ENCODE peak calls at places on chromosome 15, in ten cellular contexts. One of them, this sample, is unnamed.

GRCh38 chr15:40336129-40337122 is 4.3 kb downstream of the CCDC9B start:
- DNase-seq in neural crest cell: no peak
- DNase-seq in mesothelial cell of epicardium: no peak
- DNase-seq in HL-60: no peak
- DNase-seq in endothelial cell: peak; percentile 43
- DNase-seq in GM23338: peak; percentile 72
- DNase-seq in left ventricle myocardium inferior: no peak
- DNase-seq in uterus: no peak
- DNase-seq in lower lobe of right lung: no peak
- DNase-seq in tibial artery: no peak
- DNase-seq in this sample: no peak

GRCh38 chr15:74519311-74519710 is 21.7 kb upstream of the ARID3B start:
- DNase-seq in neural crest cell: no peak
- DNase-seq in mesothelial cell of epicardium: no peak
- DNase-seq in HL-60: no peak
- DNase-seq in endothelial cell: no peak
- DNase-seq in GM23338: no peak
- DNase-seq in left ventricle myocardium inferior: no peak
- DNase-seq in uterus: no peak
- DNase-seq in lower lobe of right lung: no peak
- DNase-seq in tibial artery: no peak
- DNase-seq in this sample: no peak

GRCh38 chr15:67542462-67543347 is at the start of gene MAP2K5:
- DNase-seq in neural crest cell: peak; percentile 65
- DNase-seq in mesothelial cell of epicardium: peak; percentile 62
- DNase-seq in HL-60: peak; percentile 66
- DNase-seq in endothelial cell: peak; percentile 66
- DNase-seq in GM23338: peak; percentile 86
- DNase-seq in left ventricle myocardium inferior: peak; percentile 91
- DNase-seq in uterus: peak; percentile 84
- DNase-seq in lower lobe of right lung: peak; percentile 92
- DNase-seq in tibial artery: peak; percentile 93
- DNase-seq in this sample: peak; percentile 90

GRCh38 chr15:55530861-55531313 is 22.9 kb upstream of the DNAAF4 start:
- DNase-seq in neural crest cell: no peak
- DNase-seq in mesothelial cell of epicardium: no peak
- DNase-seq in HL-60: no peak
- DNase-seq in endothelial cell: no peak
- DNase-seq in GM23338: no peak
- DNase-seq in left ventricle myocardium inferior: no peak
- DNase-seq in uterus: no peak
- DNase-seq in lower lobe of right lung: no peak
- DNase-seq in tibial artery: no peak
- DNase-seq in this sample: no peak

GRCh38 chr15:57680021-57680420 is 26.5 kb upstream of the POLR2M start:
- DNase-seq in neural crest cell: no peak
- DNase-seq in mesothelial cell of epicardium: no peak
- DNase-seq in HL-60: no peak
- DNase-seq in endothelial cell: no peak
- DNase-seq in GM23338: no peak
- DNase-seq in left ventricle myocardium inferior: no peak
- DNase-seq in uterus: no peak
- DNase-seq in lower lobe of right lung: no peak
- DNase-seq in tibial artery: no peak
- DNase-seq in this sample: no peak

GRCh38 chr15:75188499-75188898 is 13.2 kb upstream of the C15orf39 start:
- DNase-seq in neural crest cell: no peak
- DNase-seq in mesothelial cell of epicardium: no peak
- DNase-seq in HL-60: no peak
- DNase-seq in endothelial cell: no peak
- DNase-seq in GM23338: no peak
- DNase-seq in left ventricle myocardium inferior: no peak
- DNase-seq in uterus: no peak
- DNase-seq in lower lobe of right lung: peak; percentile 10
- DNase-seq in tibial artery: no peak
- DNase-seq in this sample: no peak

GRCh38 chr15:34799825-34800168 is 4.4 kb upstream of the ACTC1 start:
- DNase-seq in neural crest cell: no peak
- DNase-seq in mesothelial cell of epicardium: no peak
- DNase-seq in HL-60: no peak
- DNase-seq in endothelial cell: no peak
- DNase-seq in GM23338: no peak
- DNase-seq in left ventricle myocardium inferior: no peak
- DNase-seq in uterus: no peak
- DNase-seq in lower lobe of right lung: no peak
- DNase-seq in tibial artery: no peak
- DNase-seq in this sample: no peak

GRCh38 chr15:64000183-64000710 is 46.0 kb downstream of the DAPK2 start:
- DNase-seq in neural crest cell: no peak
- DNase-seq in mesothelial cell of epicardium: no peak
- DNase-seq in HL-60: no peak
- DNase-seq in endothelial cell: no peak
- DNase-seq in GM23338: no peak
- DNase-seq in left ventricle myocardium inferior: no peak
- DNase-seq in uterus: no peak
- DNase-seq in lower lobe of right lung: no peak
- DNase-seq in tibial artery: no peak
- DNase-seq in this sample: no peak

GRCh38 chr15:64163662-64164362 is 990 bp upstream of the PPIB start:
- DNase-seq in neural crest cell: no peak
- DNase-seq in mesothelial cell of epicardium: no peak
- DNase-seq in HL-60: peak; percentile 81
- DNase-seq in endothelial cell: no peak
- DNase-seq in GM23338: peak; percentile 33
- DNase-seq in left ventricle myocardium inferior: no peak
- DNase-seq in uterus: no peak
- DNase-seq in lower lobe of right lung: peak; percentile 75
- DNase-seq in tibial artery: no peak
- DNase-seq in this sample: no peak

GRCh38 chr15:80182611-80183210 is 29.9 kb downstream of the FAH start:
- DNase-seq in neural crest cell: no peak
- DNase-seq in mesothelial cell of epicardium: no peak
- DNase-seq in HL-60: no peak
- DNase-seq in endothelial cell: no peak
- DNase-seq in GM23338: no peak
- DNase-seq in left ventricle myocardium inferior: no peak
- DNase-seq in uterus: no peak
- DNase-seq in lower lobe of right lung: no peak
- DNase-seq in tibial artery: no peak
- DNase-seq in this sample: no peak

GRCh38 chr15:75397494-75397893 is 29.1 kb upstream of the MAN2C1 start:
- DNase-seq in neural crest cell: no peak
- DNase-seq in mesothelial cell of epicardium: no peak
- DNase-seq in HL-60: no peak
- DNase-seq in endothelial cell: no peak
- DNase-seq in GM23338: no peak
- DNase-seq in left ventricle myocardium inferior: no peak
- DNase-seq in uterus: no peak
- DNase-seq in lower lobe of right lung: no peak
- DNase-seq in tibial artery: no peak
- DNase-seq in this sample: no peak

GRCh38 chr15:69298697-69299441 is at the start of gene PAQR5:
- DNase-seq in neural crest cell: no peak
- DNase-seq in mesothelial cell of epicardium: no peak
- DNase-seq in HL-60: no peak
- DNase-seq in endothelial cell: peak; percentile 14
- DNase-seq in GM23338: peak; percentile 61
- DNase-seq in left ventricle myocardium inferior: peak; percentile 25
- DNase-seq in uterus: no peak
- DNase-seq in lower lobe of right lung: peak; percentile 81
- DNase-seq in tibial artery: peak; percentile 61
- DNase-seq in this sample: no peak

GRCh38 chr15:72342385-72342784 is 22.4 kb upstream of the CELF6 start:
- DNase-seq in neural crest cell: no peak
- DNase-seq in mesothelial cell of epicardium: no peak
- DNase-seq in HL-60: no peak
- DNase-seq in endothelial cell: peak; percentile 74
- DNase-seq in GM23338: peak; percentile 94
- DNase-seq in left ventricle myocardium inferior: no peak
- DNase-seq in uterus: no peak
- DNase-seq in lower lobe of right lung: no peak
- DNase-seq in tibial artery: no peak
- DNase-seq in this sample: no peak
- TF ChIP-seq CTCF in neural crest cell: peak; percentile 50
- TF ChIP-seq CTCF in mesothelial cell of epicardium: no peak
- TF ChIP-seq CTCF in HL-60: peak; percentile 3
- TF ChIP-seq CTCF in endothelial cell: no peak
- TF ChIP-seq CTCF in GM23338: peak; percentile 83
- TF ChIP-seq CTCF in left ventricle myocardium inferior: peak; percentile 60
- TF ChIP-seq CTCF in uterus: peak; percentile 8
- TF ChIP-seq CTCF in lower lobe of right lung: peak; percentile 44
- TF ChIP-seq CTCF in tibial artery: no peak
- TF ChIP-seq CTCF in this sample: no peak

DNA sequence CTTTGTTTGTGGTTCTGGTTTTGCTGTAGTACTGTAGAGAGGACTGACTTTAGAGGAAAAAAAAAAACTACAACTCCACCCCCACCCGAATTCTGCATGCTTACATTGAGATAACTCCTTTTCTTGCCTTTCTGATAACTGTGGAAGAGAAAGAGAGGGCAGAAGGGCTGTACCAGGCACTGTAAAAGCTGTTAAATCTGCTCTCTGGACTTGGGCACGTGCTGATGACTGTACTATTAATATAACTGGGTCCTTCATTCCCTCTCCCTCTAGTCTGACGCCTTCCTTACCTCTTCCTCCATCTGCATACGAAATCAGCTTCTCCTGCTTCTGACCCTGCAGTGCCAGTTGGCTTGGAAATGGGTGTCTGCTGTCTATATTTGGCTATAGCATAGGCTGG is 15.0 kb downstream of the MAPKBP1 start:
- DNase-seq in neural crest cell: no peak
- DNase-seq in mesothelial cell of epicardium: no peak
- DNase-seq in HL-60: no peak
- DNase-seq in endothelial cell: no peak
- DNase-seq in GM23338: no peak
- DNase-seq in left ventricle myocardium inferior: no peak
- DNase-seq in uterus: no peak
- DNase-seq in lower lobe of right lung: no peak
- DNase-seq in tibial artery: no peak
- DNase-seq in this sample: no peak
- TF ChIP-seq CTCF in neural crest cell: no peak
- TF ChIP-seq CTCF in mesothelial cell of epicardium: no peak
- TF ChIP-seq CTCF in HL-60: no peak
- TF ChIP-seq CTCF in endothelial cell: no peak
- TF ChIP-seq CTCF in GM23338: no peak
- TF ChIP-seq CTCF in left ventricle myocardium inferior: no peak
- TF ChIP-seq CTCF in uterus: no peak
- TF ChIP-seq CTCF in lower lobe of right lung: no peak
- TF ChIP-seq CTCF in tibial artery: no peak
- TF ChIP-seq CTCF in this sample: no peak

DNA sequence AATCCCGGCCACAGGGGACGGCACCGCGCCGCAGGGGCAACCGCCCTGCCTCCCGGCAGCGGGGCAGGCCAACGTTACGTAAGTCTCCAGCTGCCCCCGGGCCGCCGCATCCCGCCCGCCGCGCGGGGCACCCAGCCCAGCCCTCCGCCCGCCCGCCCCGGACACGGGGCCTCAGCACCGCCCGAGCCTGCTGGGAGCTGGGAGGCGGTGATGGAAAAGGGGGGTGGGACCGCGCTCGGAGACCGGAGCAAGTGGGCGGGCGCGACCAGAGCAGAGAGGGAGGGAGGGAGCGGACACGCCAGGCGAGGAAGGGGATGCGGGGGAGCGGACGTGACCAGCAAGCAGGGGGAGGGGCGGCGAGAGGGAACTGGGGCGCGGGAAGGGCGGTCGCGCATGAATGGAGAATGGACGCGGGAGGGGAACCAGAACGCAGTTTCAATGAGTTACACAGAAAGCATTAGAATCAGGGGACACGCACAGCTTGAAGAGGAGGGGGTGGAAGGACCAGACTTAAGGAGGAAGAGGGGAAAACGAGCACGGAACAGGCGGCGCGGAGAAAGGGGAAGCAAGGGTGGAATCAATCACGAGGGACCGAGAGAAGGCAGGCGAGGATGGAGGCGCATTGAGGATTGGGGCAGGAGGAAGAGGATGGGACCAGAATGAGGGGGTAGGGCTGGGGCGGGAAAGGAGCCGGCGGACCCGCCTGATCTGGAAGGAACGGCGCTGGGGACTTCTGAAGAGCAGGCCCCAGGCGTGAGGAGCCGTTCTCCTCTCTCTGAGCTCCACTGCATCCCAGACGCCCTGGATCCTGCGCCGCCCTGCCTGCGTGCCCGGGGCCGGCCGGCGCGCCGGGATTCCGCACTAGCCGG is 559 bp downstream of the PKM start:
- DNase-seq in neural crest cell: peak; percentile 91
- DNase-seq in mesothelial cell of epicardium: peak; percentile 88
- DNase-seq in HL-60: peak; percentile 91
- DNase-seq in endothelial cell: peak; percentile 90
- DNase-seq in GM23338: peak; percentile 91
- DNase-seq in left ventricle myocardium inferior: peak; percentile 94
- DNase-seq in uterus: peak; percentile 92
- DNase-seq in lower lobe of right lung: peak; percentile 92
- DNase-seq in tibial artery: peak; percentile 98
- DNase-seq in this sample: peak; percentile 85
- TF ChIP-seq CTCF in neural crest cell: no peak
- TF ChIP-seq CTCF in mesothelial cell of epicardium: no peak
- TF ChIP-seq CTCF in HL-60: no peak
- TF ChIP-seq CTCF in endothelial cell: no peak
- TF ChIP-seq CTCF in GM23338: no peak
- TF ChIP-seq CTCF in left ventricle myocardium inferior: peak; percentile 25
- TF ChIP-seq CTCF in uterus: peak; percentile 8
- TF ChIP-seq CTCF in lower lobe of right lung: no peak
- TF ChIP-seq CTCF in tibial artery: no peak
- TF ChIP-seq CTCF in this sample: peak; percentile 18

GRCh38 chr15:89777821-89778380 is 1.8 kb downstream of the MESP2 start:
- DNase-seq in neural crest cell: no peak
- DNase-seq in mesothelial cell of epicardium: no peak
- DNase-seq in HL-60: no peak
- DNase-seq in endothelial cell: no peak
- DNase-seq in GM23338: no peak
- DNase-seq in left ventricle myocardium inferior: no peak
- DNase-seq in uterus: no peak
- DNase-seq in lower lobe of right lung: no peak
- DNase-seq in tibial artery: no peak
- DNase-seq in this sample: no peak

GRCh38 chr15:89777073-89777820 is 1.1 kb downstream of the MESP2 start:
- DNase-seq in neural crest cell: no peak
- DNase-seq in mesothelial cell of epicardium: no peak
- DNase-seq in HL-60: no peak
- DNase-seq in endothelial cell: no peak
- DNase-seq in GM23338: peak; percentile 40
- DNase-seq in left ventricle myocardium inferior: no peak
- DNase-seq in uterus: no peak
- DNase-seq in lower lobe of right lung: no peak
- DNase-seq in tibial artery: no peak
- DNase-seq in this sample: no peak

GRCh38 chr15:89781055-89781454 is 4.9 kb downstream of the MESP2 start:
- DNase-seq in neural crest cell: no peak
- DNase-seq in mesothelial cell of epicardium: no peak
- DNase-seq in HL-60: no peak
- DNase-seq in endothelial cell: no peak
- DNase-seq in GM23338: no peak
- DNase-seq in left ventricle myocardium inferior: no peak
- DNase-seq in uterus: no peak
- DNase-seq in lower lobe of right lung: no peak
- DNase-seq in tibial artery: no peak
- DNase-seq in this sample: no peak

GRCh38 chr15:89780601-89781000 is 4.5 kb downstream of the MESP2 start:
- DNase-seq in neural crest cell: no peak
- DNase-seq in mesothelial cell of epicardium: no peak
- DNase-seq in HL-60: no peak
- DNase-seq in endothelial cell: no peak
- DNase-seq in GM23338: no peak
- DNase-seq in left ventricle myocardium inferior: no peak
- DNase-seq in uterus: no peak
- DNase-seq in lower lobe of right lung: no peak
- DNase-seq in tibial artery: no peak
- DNase-seq in this sample: no peak

GRCh38 chr15:89778861-89779260 is 2.7 kb downstream of the MESP2 start:
- DNase-seq in neural crest cell: no peak
- DNase-seq in mesothelial cell of epicardium: no peak
- DNase-seq in HL-60: no peak
- DNase-seq in endothelial cell: no peak
- DNase-seq in GM23338: no peak
- DNase-seq in left ventricle myocardium inferior: no peak
- DNase-seq in uterus: no peak
- DNase-seq in lower lobe of right lung: no peak
- DNase-seq in tibial artery: no peak
- DNase-seq in this sample: no peak
- TF ChIP-seq CTCF in neural crest cell: no peak
- TF ChIP-seq CTCF in mesothelial cell of epicardium: no peak
- TF ChIP-seq CTCF in HL-60: no peak
- TF ChIP-seq CTCF in endothelial cell: no peak
- TF ChIP-seq CTCF in GM23338: no peak
- TF ChIP-seq CTCF in left ventricle myocardium inferior: no peak
- TF ChIP-seq CTCF in uterus: no peak
- TF ChIP-seq CTCF in lower lobe of right lung: no peak
- TF ChIP-seq CTCF in tibial artery: no peak
- TF ChIP-seq CTCF in this sample: no peak

This sample was measured in dorsolateral prefrontal cortex.